ENCODE peak calls at places on chromosomes 6 and 20, in four cellular contexts. Z is H9, W is choroid plexus epithelial cell, K is endothelial cell. E is an unnamed sample.

GRCh38 chr6:42338573-42339218 is 113.0 kb downstream of the TRERF1 start:
- DNase-seq in Z (no peak), W (peak), K (no peak), E (no peak)

GRCh38 chr6:155418017-155418749 is 37.5 kb downstream of the NOX3 start:
- DNase-seq in Z (no peak), W (peak), K (no peak), E (no peak)

GRCh38 chr20:46374383-46374782 is 32.0 kb downstream of the ELMO2 start:
- DNase-seq in Z (no peak), W (no peak), K (no peak), E (no peak)

GRCh38 chr6:38143191-38144154 is 323.9 kb downstream of the ZFAND3 start:
- DNase-seq in Z (no peak), W (no peak), K (no peak), E (no peak)

GRCh38 chr6:68718379-68719073 is 83.4 kb downstream of the ADGRB3 start:
- DNase-seq in Z (no peak), W (peak), K (no peak), E (no peak)

GRCh38 chr6:100946021-100946540 is 65.0 kb upstream of the ASCC3 start:
- DNase-seq in Z (no peak), W (no peak), K (no peak), E (no peak)

GRCh38 chr6:53230775-53231467 is 82.3 kb upstream of the GCM1 start:
- DNase-seq in Z (no peak), W (no peak), K (no peak), E (no peak)

GRCh38 chr6:168120390-168121307 is 41.6 kb upstream of the FRMD1 start:
- DNase-seq in Z (peak), W (peak), K (no peak), E (no peak)

GRCh38 chr6:12421596-12421995 is 131.4 kb downstream of the EDN1 start:
- DNase-seq in Z (no peak), W (no peak), K (no peak), E (no peak)

GRCh38 chr6:127832381-127832780 is 68.5 kb downstream of the THEMIS start:
- DNase-seq in Z (no peak), W (no peak), K (no peak), E (no peak)

GRCh38 chr20:48656661-48657211 is 171.1 kb downstream of the PREX1 start:
- DNase-seq in Z (peak), W (no peak), K (peak), E (peak)

GRCh38 chr20:48656120-48656519 is 171.7 kb downstream of the PREX1 start:
- DNase-seq in Z (peak), W (no peak), K (no peak), E (no peak)

GRCh38 chr20:48658198-48658476 is 169.7 kb downstream of the PREX1 start:
- DNase-seq in Z (no peak), W (no peak), K (no peak), E (no peak)

GRCh38 chr20:48658505-48658904 is 169.3 kb downstream of the PREX1 start:
- DNase-seq in Z (no peak), W (no peak), K (no peak), E (no peak)

GRCh38 chr20:48657426-48658197 is 170.2 kb downstream of the PREX1 start:
- DNase-seq in Z (peak), W (peak), K (peak), E (peak)
- TF ChIP-seq CTCF in Z (peak), W (peak), K (peak), E (peak)

GRCh38 chr6:108497883-108498282 is 62.8 kb upstream of the FOXO3 start:
- DNase-seq in Z (peak), W (peak), K (peak), E (peak)
- TF ChIP-seq CTCF in Z (peak), W (peak), K (peak), E (peak)

GRCh38 chr6:82738773-82739172 is 326.9 kb downstream of the UBE3D start:
- DNase-seq in Z (no peak), W (no peak), K (no peak), E (no peak)
- TF ChIP-seq CTCF in Z (no peak), W (no peak), K (no peak), E (no peak)

DNA sequence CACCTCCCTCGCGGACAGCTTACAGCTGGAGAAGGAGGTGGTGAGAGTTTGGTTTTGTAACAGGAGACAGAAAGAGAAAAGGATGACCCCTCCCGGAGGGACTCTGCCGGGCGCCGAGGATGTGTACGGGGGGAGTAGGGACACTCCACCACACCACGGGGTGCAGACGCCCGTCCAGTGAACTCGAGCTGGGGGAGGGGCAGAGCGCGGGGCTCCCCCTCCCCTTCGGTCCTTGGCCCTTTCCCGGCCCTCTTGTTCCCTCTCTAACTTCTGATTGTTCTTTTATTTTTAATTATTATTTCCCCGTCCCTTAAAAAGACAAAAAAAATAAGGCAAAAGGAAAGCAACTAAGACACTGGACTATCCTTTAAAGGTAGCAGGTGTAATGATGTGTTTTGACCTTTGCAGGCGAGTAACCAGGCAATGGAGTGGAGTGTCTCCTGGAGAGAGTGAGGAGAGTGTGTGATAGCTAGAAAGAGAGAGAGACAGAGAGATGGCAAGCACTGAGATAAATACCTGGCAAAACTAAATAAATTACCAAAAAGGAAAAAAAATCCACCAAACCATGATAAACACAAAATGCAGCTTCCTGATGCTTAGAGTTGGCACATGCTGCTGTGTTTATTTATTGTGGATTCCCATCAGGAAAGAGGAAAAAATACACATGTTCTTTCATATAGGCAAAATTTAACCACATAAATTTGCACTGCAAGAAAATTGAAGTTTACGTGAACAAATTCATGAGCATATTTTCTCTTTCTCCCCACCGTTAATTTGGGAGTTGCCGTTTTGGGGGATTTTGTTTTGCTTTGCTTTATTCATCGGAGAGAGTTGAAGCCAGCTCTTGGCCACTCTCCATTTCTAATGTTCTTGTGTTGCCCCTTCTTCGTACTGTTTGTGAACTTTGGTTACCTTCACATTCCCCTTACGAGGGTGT is 1.9 kb downstream of the POU3F2 start:
- DNase-seq in Z (no peak), W (no peak), K (no peak), E (peak)
- TF ChIP-seq CTCF in Z (no peak), W (no peak), K (no peak), E (no peak)

E was measured in glutamatergic neuron.